ENCODE peak calls at places on chromosomes 16 and 17, in seven cellular contexts. L is tibial nerve, U is H1, X is adrenal gland, I is heart left ventricle, M is sigmoid colon, W is HCT116. V is an unnamed sample.

GRCh38 chr17:34398990-34399389 is 36.0 kb upstream of the CCL1 start:
- DNase-seq in L (no peak), U (no peak), X (no peak), I (no peak), M (no peak), W (no peak), V (no peak)

GRCh38 chr17:32303861-32304288 is 38.1 kb downstream of the C17orf75 start:
- DNase-seq in L (no peak), U (no peak), X (no peak), I (no peak), M (no peak), W (no peak), V (no peak)

GRCh38 chr17:75875940-75876189 is 2.5 kb downstream of the TRIM47 start:
- DNase-seq in L (no peak), U (no peak), X (no peak), I (no peak), M (peak; percentile 89), W (no peak), V (no peak)

GRCh38 chr16:8936421-8936820 is 27.3 kb downstream of the USP7 start:
- DNase-seq in L (no peak), U (no peak), X (peak; percentile 43), I (no peak), M (no peak), W (peak; percentile 16), V (peak; percentile 54)

GRCh38 chr17:64739316-64740058 is 77.4 kb upstream of the SMURF2 start:
- DNase-seq in L (no peak), U (no peak), X (no peak), I (no peak), M (no peak), W (no peak), V (peak; percentile 84)

GRCh38 chr17:79023886-79024771 is at the start of gene C1QTNF1:
- DNase-seq in L (peak; percentile 18), U (peak; percentile 77), X (peak; percentile 62), I (peak; percentile 76), M (peak; percentile 86), W (no peak), V (peak; percentile 38)

GRCh38 chr16:57533618-57534336 is 2.6 kb downstream of the CCDC102A start:
- DNase-seq in L (no peak), U (peak; percentile 43), X (peak; percentile 18), I (no peak), M (peak; percentile 72), W (no peak), V (no peak)

GRCh38 chr17:78969865-78970264 is 9.9 kb downstream of the LGALS3BP start:
- DNase-seq in L (no peak), U (no peak), X (no peak), I (no peak), M (no peak), W (no peak), V (no peak)

GRCh38 chr16:9107025-9107970 is 15.9 kb downstream of the HAPSTR1 start:
- DNase-seq in L (no peak), U (no peak), X (no peak), I (no peak), M (no peak), W (no peak), V (peak; percentile 86)

GRCh38 chr17:17493986-17494466 is 2.2 kb downstream of the RASD1 start:
- DNase-seq in L (no peak), U (peak; percentile 45), X (no peak), I (no peak), M (peak; percentile 12), W (no peak), V (no peak)

GRCh38 chr17:17839792-17840707 is 3.3 kb upstream of the SREBF1 start:
- DNase-seq in L (peak; percentile 80), U (peak; percentile 94), X (peak; percentile 95), I (peak; percentile 90), M (peak; percentile 95), W (peak; percentile 69), V (peak; percentile 78)

GRCh38 chr16:27377666-27378485 is 24.1 kb upstream of the IL21R start:
- DNase-seq in L (no peak), U (no peak), X (peak; percentile 7), I (no peak), M (no peak), W (no peak), V (no peak)

GRCh38 chr17:77881545-77881944 is 77.0 kb upstream of the TNRC6C start:
- DNase-seq in L (peak; percentile 54), U (no peak), X (peak; percentile 74), I (peak; percentile 94), M (peak; percentile 91), W (no peak), V (peak; percentile 28)

GRCh38 chr16:73027655-73028220 is 20.2 kb downstream of the ZFHX3 start:
- DNase-seq in L (no peak), U (no peak), X (no peak), I (no peak), M (peak; percentile 53), W (no peak), V (no peak)

DNA sequence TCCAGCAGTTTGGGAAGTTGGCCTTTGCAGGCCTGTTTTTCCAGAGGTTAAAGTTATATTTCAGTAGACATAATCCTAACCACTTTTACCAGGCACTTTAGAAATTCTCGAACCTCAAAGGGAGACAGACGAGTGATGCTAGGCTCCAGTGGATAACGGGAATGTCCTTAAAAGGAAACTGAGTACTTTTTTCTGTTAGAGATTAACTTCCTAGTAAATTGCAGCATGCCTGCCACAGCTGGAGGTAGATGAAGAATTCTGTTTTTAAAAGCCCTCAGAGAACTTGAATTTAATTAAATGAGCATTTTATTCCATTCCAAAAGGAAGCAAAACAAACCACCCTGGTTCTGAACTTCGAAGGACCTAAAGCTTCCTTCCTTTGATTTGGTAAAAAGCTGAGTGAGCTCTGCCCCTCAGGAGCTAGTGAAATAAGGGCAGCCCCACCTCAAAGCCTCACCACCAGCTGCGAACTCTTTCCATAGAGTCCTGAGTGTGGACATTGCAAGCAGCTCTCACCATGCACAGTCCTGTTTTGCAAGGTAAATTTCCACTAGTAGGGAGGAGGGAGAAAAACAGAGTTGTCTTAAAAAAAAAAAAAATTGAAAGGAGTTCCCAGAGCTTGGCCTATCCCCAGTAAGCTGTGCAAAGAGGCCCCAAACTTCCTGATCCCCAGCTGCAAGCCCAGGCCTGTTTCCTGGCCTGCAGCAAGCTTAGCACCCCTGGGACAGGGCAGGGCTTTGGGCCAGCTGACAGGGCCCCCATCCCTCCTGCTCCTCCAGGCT is 11.3 kb downstream of the CHD9NB start:
- DNase-seq in L (peak; percentile 52), U (peak; percentile 56), X (no peak), I (peak; percentile 84), M (peak; percentile 87), W (no peak), V (peak; percentile 5)
- TF ChIP-seq POLR2A in L (no peak), U (peak; percentile 71), X (no peak), I (no peak), M (no peak), W (no peak), V (no peak)

DNA sequence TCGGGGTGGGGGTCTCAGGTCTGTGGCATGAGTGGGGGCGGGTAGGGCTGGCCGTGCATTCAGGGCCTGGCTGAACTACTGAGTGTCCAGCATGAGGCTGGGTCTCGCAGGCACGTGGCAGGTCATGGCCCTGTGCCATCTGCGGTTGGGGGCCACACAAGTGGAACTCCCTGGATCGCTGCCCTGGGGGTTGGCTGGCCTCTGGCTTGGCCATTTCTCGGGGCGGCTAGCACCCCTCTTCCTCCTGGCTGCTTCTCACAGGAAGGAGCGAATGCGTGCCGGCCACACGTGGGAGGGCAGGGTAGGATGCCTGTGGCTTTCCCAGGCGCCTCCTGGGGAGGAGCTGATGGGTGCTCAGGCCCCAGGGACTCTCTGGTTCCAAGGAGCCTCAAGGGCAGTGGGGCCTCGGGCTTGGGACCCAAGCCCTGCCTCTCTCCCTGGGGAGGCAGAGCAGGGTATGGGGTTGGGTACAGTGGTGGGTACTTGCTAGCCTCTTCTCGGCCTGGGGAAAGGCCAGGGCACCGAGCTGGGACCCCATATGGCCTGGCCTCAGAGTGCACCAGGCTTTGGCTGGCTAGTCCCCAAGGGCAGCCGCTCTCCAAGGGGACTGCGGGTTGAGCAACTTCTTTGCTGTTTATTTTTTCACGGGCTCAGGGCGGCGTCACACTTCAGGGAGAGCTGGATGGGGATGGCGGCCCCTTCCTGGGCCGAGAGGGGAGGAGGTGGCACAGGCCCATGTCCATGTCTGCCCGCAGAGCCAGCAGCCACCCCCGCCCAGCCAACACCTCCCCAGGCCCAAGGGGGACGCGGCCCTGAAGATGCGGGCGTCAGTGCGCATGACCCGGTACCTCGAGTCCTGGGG is 37.5 kb downstream of the ADCY7 start:
- DNase-seq in L (no peak), U (peak; percentile 42), X (peak; percentile 15), I (peak; percentile 2), M (peak; percentile 64), W (no peak), V (peak; percentile 70)
- TF ChIP-seq POLR2A in L (no peak), U (no peak), X (no peak), I (no peak), M (no peak), W (no peak), V (no peak)

GRCh38 chr17:40450175-40450574 is 6.9 kb downstream of the IGFBP4 start:
- DNase-seq in L (no peak), U (peak; percentile 81), X (no peak), I (no peak), M (no peak), W (peak; percentile 62), V (peak; percentile 45)

GRCh38 chr17:40448213-40448638 is 5.0 kb downstream of the IGFBP4 start:
- DNase-seq in L (no peak), U (no peak), X (no peak), I (peak; percentile 56), M (peak; percentile 82), W (no peak), V (peak; percentile 23)

GRCh38 chr17:40447148-40447644 is 3.9 kb downstream of the IGFBP4 start:
- DNase-seq in L (no peak), U (no peak), X (no peak), I (peak; percentile 59), M (peak; percentile 74), W (no peak), V (no peak)

GRCh38 chr17:40451420-40451819 is 8.2 kb downstream of the IGFBP4 start:
- DNase-seq in L (peak; percentile 79), U (no peak), X (peak; percentile 78), I (peak; percentile 85), M (peak; percentile 96), W (no peak), V (peak; percentile 91)

DNA sequence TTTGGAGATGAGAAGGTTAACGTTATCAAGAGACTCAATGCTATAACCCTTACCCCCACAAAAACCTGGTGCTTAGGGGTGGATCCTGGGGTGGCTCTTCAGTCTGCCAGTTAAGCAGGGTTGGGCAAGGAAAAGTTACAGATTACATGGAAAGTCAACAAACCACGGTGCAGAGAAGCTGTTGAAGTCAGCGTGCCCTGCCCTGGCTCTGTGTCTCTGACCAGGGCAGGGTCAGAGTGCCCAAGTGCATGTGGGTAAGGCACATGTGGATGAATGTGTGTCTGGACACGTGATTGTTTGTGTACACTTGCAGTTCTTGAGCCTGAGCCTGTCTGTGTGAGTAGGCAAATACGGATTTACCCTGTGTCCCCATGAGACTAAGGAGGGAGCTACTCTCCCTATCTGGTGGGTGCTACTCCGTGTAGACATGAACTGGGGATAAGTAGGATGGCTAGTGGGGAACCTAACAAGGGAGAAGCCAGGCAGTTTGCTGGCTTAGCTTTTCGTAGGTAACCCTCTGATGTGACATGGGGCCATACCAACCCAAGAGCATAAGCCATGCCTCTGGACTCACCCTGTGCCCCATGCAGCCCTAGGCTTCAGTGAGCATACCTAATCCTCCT is 5.5 kb downstream of the IGFBP4 start:
- DNase-seq in L (no peak), U (no peak), X (no peak), I (no peak), M (no peak), W (no peak), V (peak; percentile 29)
- TF ChIP-seq POLR2A in L (no peak), U (no peak), X (no peak), I (no peak), M (no peak), W (no peak), V (no peak)

GRCh38 chr16:5575846-5576245 is 478.3 kb upstream of the EEF2KMT start:
- DNase-seq in L (no peak), U (no peak), X (no peak), I (no peak), M (no peak), W (no peak), V (no peak)

GRCh38 chr16:5575121-5575520 is 477.5 kb upstream of the EEF2KMT start:
- DNase-seq in L (no peak), U (no peak), X (no peak), I (no peak), M (no peak), W (no peak), V (no peak)

GRCh38 chr16:5571446-5571845 is 473.9 kb upstream of the EEF2KMT start:
- DNase-seq in L (no peak), U (no peak), X (no peak), I (no peak), M (no peak), W (no peak), V (no peak)
- TF ChIP-seq POLR2A in L (no peak), U (no peak), X (no peak), I (no peak), M (no peak), W (no peak), V (no peak)

V was measured in IMR-90.